ENCODE peak calls at places on chromosomes 7 and 10, in nine cellular contexts. G is neural progenitor cell, Y is fibroblast of lung, M is cardiac muscle cell, E is lower lobe of right lung, X is vagina, P is A549, L is suprapubic skin, R is K562. U is an unnamed sample.

GRCh38 chr10:58943234-58943633 is 233.2 kb upstream of the PHYHIPL start:
- DNase-seq in Y (no peak), R (no peak), E (no peak), M (no peak), X (no peak), L (no peak), G (no peak), P (no peak), U (no peak)

GRCh38 chr7:19663816-19664531 is 44.9 kb downstream of the POLR1F start:
- DNase-seq in E (no peak), M (no peak), X (no peak), Y (no peak), G (no peak), L (no peak), P (no peak), R (no peak), U (no peak)

GRCh38 chr10:13349776-13350274 is 1.7 kb upstream of the SEPHS1 start:
- DNase-seq in X (no peak), R (peak; percentile 27), Y (peak; percentile 48), G (peak; percentile 47), M (peak; percentile 69), E (peak; percentile 78), L (no peak), P (no peak), U (peak; percentile 11)

GRCh38 chr10:92124020-92124419 is 166.9 kb downstream of the CPEB3 start:
- DNase-seq in R (no peak), Y (no peak), E (no peak), L (no peak), M (no peak), G (no peak), P (no peak), X (no peak), U (no peak)

GRCh38 chr7:66221442-66221841 is 16.3 kb downstream of the TPST1 start:
- DNase-seq in R (no peak), X (no peak), L (no peak), E (no peak), Y (no peak), M (no peak), G (no peak), P (no peak), U (no peak)

GRCh38 chr10:23338886-23339285 is 5.7 kb downstream of the C10orf67 start:
- DNase-seq in R (no peak), L (no peak), E (no peak), X (no peak), G (no peak), M (no peak), Y (no peak), P (no peak), U (no peak)

GRCh38 chr7:55484834-55485233 is 87.5 kb downstream of the VOPP1 start:
- DNase-seq in R (no peak), L (no peak), G (no peak), P (no peak), Y (no peak), M (no peak), X (no peak), E (no peak), U (no peak)

GRCh38 chr10:13973742-13974141 is 357.0 kb downstream of the FRMD4A start:
- DNase-seq in Y (peak; percentile 85), P (no peak), X (no peak), M (peak; percentile 71), E (no peak), R (no peak), L (no peak), G (no peak), U (no peak)

GRCh38 chr10:104120512-104120902 is 1.5 kb upstream of the SFR1 start:
- DNase-seq in E (no peak), G (no peak), R (no peak), M (no peak), Y (no peak), X (no peak), P (no peak), L (no peak), U (no peak)

GRCh38 chr10:28806481-28806880 is 129.2 kb downstream of the BAMBI start:
- DNase-seq in E (no peak), Y (peak; percentile 22), P (no peak), L (no peak), R (no peak), G (no peak), M (peak; percentile 40), X (no peak), U (no peak)
- H3K27ac ChIP-seq in E (peak overlapping the region; percentile 57), Y (no peak overlapping the region), P (no peak overlapping the region), L (no peak overlapping the region), R (peak overlapping the region; percentile 98), G (no peak overlapping the region), M (peak overlapping the region; percentile 94), X (peak overlapping the region; percentile 2), U (no peak overlapping the region)

GRCh38 chr10:133616371-133617130 is 10.0 kb downstream of the FRG2B start:
- DNase-seq in E (no peak), L (no peak), P (no peak), M (no peak), G (no peak), Y (no peak), R (no peak), X (no peak), U (no peak)

GRCh38 chr10:133608855-133609254 is 17.7 kb downstream of the FRG2B start:
- DNase-seq in Y (no peak), G (no peak), R (no peak), P (peak; percentile 35), M (peak; percentile 23), L (no peak), E (no peak), X (no peak), U (peak; percentile 20)

GRCh38 chr10:133613699-133614098 is 12.9 kb downstream of the FRG2B start:
- DNase-seq in L (no peak), M (no peak), Y (no peak), R (no peak), X (no peak), P (no peak), G (no peak), E (no peak), U (no peak)

GRCh38 chr10:133614830-133615580 is 11.6 kb downstream of the FRG2B start:
- DNase-seq in L (no peak), X (no peak), Y (no peak), G (no peak), R (no peak), M (no peak), P (no peak), E (no peak), U (no peak)

DNA sequence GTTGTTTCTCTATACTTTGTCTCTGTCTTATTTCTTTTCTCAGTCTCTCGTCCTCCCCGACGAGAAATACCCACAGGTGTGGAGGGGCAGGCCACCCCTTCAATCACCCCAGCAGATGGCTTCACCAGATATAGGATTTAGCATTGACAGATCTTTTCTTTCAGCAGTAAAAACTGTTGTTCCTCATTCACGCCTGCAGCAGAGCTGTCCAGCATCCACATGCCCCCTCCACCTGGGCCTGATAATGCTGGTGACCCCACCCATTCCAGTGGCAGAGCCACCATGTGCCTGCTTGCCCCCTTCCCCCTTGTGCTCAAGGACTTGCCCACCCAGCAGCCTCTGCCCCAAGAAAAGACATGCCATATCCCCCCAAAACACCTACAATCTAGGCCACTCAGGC is 15.5 kb downstream of the FRG2B start:
- DNase-seq in L (no peak), P (no peak), Y (no peak), E (no peak), G (no peak), X (no peak), R (no peak), M (no peak), U (no peak)
- H3K4me1 ChIP-seq in L (no peaks in the 10 kb centered on the region), P (no peaks in the 10 kb centered on the region), Y (no peaks in the 10 kb centered on the region), E (no peaks in the 10 kb centered on the region), G (no peaks in the 10 kb centered on the region), X (no peaks in the 10 kb centered on the region), R (no peaks in the 10 kb centered on the region), M (no peaks in the 10 kb centered on the region), U (no peaks in the 10 kb centered on the region)

DNA sequence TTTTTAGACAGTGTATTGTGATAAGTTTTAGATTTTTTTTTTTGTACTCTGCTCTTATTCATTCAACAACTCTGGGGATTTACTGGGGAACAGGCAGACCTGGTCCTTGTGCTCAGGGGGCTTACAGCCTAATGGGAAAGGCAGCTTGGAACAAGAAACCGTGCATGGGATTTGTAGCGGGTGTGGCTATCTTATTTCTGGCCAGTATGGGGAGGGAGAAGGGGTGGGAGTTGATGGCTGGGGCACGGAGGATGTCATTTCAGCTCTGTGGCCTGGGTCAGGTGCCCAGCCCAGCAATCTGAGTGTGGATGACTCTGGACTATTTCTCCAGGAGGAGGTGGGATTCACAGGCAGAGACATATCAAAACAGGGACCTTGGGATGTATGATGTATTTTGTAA is 47.0 kb downstream of the GRK5 start:
- DNase-seq in L (no peak), R (no peak), P (no peak), M (no peak), G (no peak), E (no peak), Y (peak; percentile 45), X (no peak), U (no peak)
- H3K27ac ChIP-seq in L (peak overlapping the region; percentile 82), R (no peak overlapping the region), P (peak overlapping the region; percentile 95), M (peak overlapping the region; percentile 67), G (no peak overlapping the region), E (peak overlapping the region; percentile 76), Y (peak overlapping the region; percentile 92), X (peak overlapping the region; percentile 85), U (no peak overlapping the region)

DNA sequence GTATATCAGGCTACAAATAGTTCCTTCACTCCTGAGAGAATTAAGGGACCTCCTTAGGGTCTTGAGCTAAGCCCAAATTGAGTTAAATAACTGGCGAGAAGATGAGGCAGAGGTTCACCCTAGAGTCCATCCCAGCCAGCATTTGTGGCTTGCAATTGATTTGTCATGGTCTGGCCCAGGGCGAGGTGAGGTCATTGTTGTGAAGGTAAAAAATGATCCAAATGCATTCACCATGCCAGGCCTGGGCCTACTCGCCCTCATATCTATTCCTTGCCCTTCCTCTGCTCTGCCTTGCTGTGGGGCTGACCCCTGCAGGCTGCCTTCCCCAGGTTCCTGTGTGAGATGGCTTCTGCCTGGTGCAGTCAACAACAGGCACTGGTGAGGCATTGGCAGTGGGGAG is 207.2 kb downstream of the ZNF365 start:
- DNase-seq in L (no peak), P (no peak), Y (no peak), E (no peak), M (no peak), G (no peak), X (no peak), R (no peak), U (no peak)
- H3K4me1 ChIP-seq in L (peaks cover 15% of the 10 kb centered on the region), P (no peaks in the 10 kb centered on the region), Y (peaks cover 11% of the 10 kb centered on the region), E (peaks cover 10% of the 10 kb centered on the region), M (no peaks in the 10 kb centered on the region), G (no peaks in the 10 kb centered on the region), X (peaks cover 15% of the 10 kb centered on the region), R (no peaks in the 10 kb centered on the region), U (no peaks in the 10 kb centered on the region)

GRCh38 chr10:61899045-61899444 is 2.5 kb upstream of the ARID5B start:
- DNase-seq in R (no peak), G (no peak), L (no peak), M (peak; percentile 60), P (no peak), Y (peak; percentile 61), X (no peak), E (no peak), U (peak; percentile 29)
- H3K27ac ChIP-seq in R (no peak overlapping the region), G (no peak overlapping the region), L (no peak overlapping the region), M (no peak overlapping the region), P (no peak overlapping the region), Y (peak overlapping the region; percentile 86), X (peak overlapping the region; percentile 98), E (peak overlapping the region; percentile 96), U (peak overlapping the region; percentile 80)